ENCODE peak calls at places on chromosomes 13 and 19, in five cellular contexts. One of them, this sample, is unnamed.

GRCh38 chr13:77386880-77387606 is 60.1 kb upstream of the MYCBP2 start:
- DNase-seq in hepatocyte: no peak
- DNase-seq in stomach: no peak
- DNase-seq in cardiac muscle cell: no peak
- DNase-seq in right lobe of liver: no peak
- DNase-seq in this sample: peak

GRCh38 chr19:8377598-8377997 is 12.6 kb upstream of the RAB11B start:
- DNase-seq in hepatocyte: no peak
- DNase-seq in stomach: no peak
- DNase-seq in cardiac muscle cell: no peak
- DNase-seq in right lobe of liver: no peak
- DNase-seq in this sample: no peak

GRCh38 chr13:51501096-51501495 is 48.3 kb upstream of the INTS6 start:
- DNase-seq in hepatocyte: no peak
- DNase-seq in stomach: no peak
- DNase-seq in cardiac muscle cell: no peak
- DNase-seq in right lobe of liver: no peak
- DNase-seq in this sample: no peak

GRCh38 chr19:49355890-49356289 is 6.3 kb downstream of the TEAD2 start:
- DNase-seq in hepatocyte: no peak
- DNase-seq in stomach: no peak
- DNase-seq in cardiac muscle cell: no peak
- DNase-seq in right lobe of liver: no peak
- DNase-seq in this sample: peak

GRCh38 chr19:11100064-11100463 is 10.8 kb downstream of the LDLR start:
- DNase-seq in hepatocyte: no peak
- DNase-seq in stomach: no peak
- DNase-seq in cardiac muscle cell: no peak
- DNase-seq in right lobe of liver: no peak
- DNase-seq in this sample: no peak

GRCh38 chr19:45729774-45730388 is 815 bp downstream of the FBXO46 start:
- DNase-seq in hepatocyte: peak
- DNase-seq in stomach: no peak
- DNase-seq in cardiac muscle cell: no peak
- DNase-seq in right lobe of liver: no peak
- DNase-seq in this sample: no peak

GRCh38 chr13:45411226-45411625 is 6.9 kb downstream of the SLC25A30 start:
- DNase-seq in hepatocyte: no peak
- DNase-seq in stomach: no peak
- DNase-seq in cardiac muscle cell: no peak
- DNase-seq in right lobe of liver: no peak
- DNase-seq in this sample: no peak

GRCh38 chr19:2055871-2056809 is 5.1 kb upstream of the MKNK2 start:
- DNase-seq in hepatocyte: peak
- DNase-seq in stomach: no peak
- DNase-seq in cardiac muscle cell: no peak
- DNase-seq in right lobe of liver: peak
- DNase-seq in this sample: peak

GRCh38 chr13:109725995-109726637 is 60.3 kb downstream of the IRS2 start:
- DNase-seq in hepatocyte: no peak
- DNase-seq in stomach: no peak
- DNase-seq in cardiac muscle cell: no peak
- DNase-seq in right lobe of liver: no peak
- DNase-seq in this sample: no peak

GRCh38 chr13:59203855-59204254 is 959.9 kb downstream of the DIAPH3 start:
- DNase-seq in hepatocyte: no peak
- DNase-seq in stomach: no peak
- DNase-seq in cardiac muscle cell: no peak
- DNase-seq in right lobe of liver: no peak
- DNase-seq in this sample: peak

GRCh38 chr13:50531917-50532899 is 311.3 kb downstream of the DLEU7 start:
- DNase-seq in hepatocyte: peak
- DNase-seq in stomach: no peak
- DNase-seq in cardiac muscle cell: no peak
- DNase-seq in right lobe of liver: no peak
- DNase-seq in this sample: peak

GRCh38 chr19:29076161-29076560 is 136.8 kb downstream of the UQCRFS1 start:
- DNase-seq in hepatocyte: no peak
- DNase-seq in stomach: no peak
- DNase-seq in cardiac muscle cell: no peak
- DNase-seq in right lobe of liver: no peak
- DNase-seq in this sample: no peak

GRCh38 chr13:22800726-22801401 is 379.9 kb upstream of the SGCG start:
- DNase-seq in hepatocyte: no peak
- DNase-seq in stomach: no peak
- DNase-seq in cardiac muscle cell: no peak
- DNase-seq in right lobe of liver: no peak
- DNase-seq in this sample: peak

GRCh38 chr19:1302534-1303239 is 17.0 kb downstream of the EFNA2 start:
- DNase-seq in hepatocyte: no peak
- DNase-seq in stomach: no peak
- DNase-seq in cardiac muscle cell: no peak
- DNase-seq in right lobe of liver: no peak
- DNase-seq in this sample: no peak

GRCh38 chr13:50699874-50700663 is 143.4 kb downstream of the DLEU7 start:
- DNase-seq in hepatocyte: no peak
- DNase-seq in stomach: no peak
- DNase-seq in cardiac muscle cell: no peak
- DNase-seq in right lobe of liver: no peak
- DNase-seq in this sample: no peak

GRCh38 chr13:113105032-113105993 is at the start of gene F7:
- DNase-seq in hepatocyte: peak
- DNase-seq in stomach: no peak
- DNase-seq in cardiac muscle cell: no peak
- DNase-seq in right lobe of liver: peak
- DNase-seq in this sample: no peak

GRCh38 chr13:20161275-20161950 is 561 bp upstream of the GJA3 start:
- DNase-seq in hepatocyte: peak
- DNase-seq in stomach: no peak
- DNase-seq in cardiac muscle cell: peak
- DNase-seq in right lobe of liver: no peak
- DNase-seq in this sample: no peak

GRCh38 chr13:76570485-76570884 is 315.7 kb downstream of the KCTD12 start:
- DNase-seq in hepatocyte: no peak
- DNase-seq in stomach: no peak
- DNase-seq in cardiac muscle cell: no peak
- DNase-seq in right lobe of liver: no peak
- DNase-seq in this sample: no peak

GRCh38 chr13:90675129-90675528 is 672.4 kb upstream of the MIR17HG start:
- DNase-seq in hepatocyte: no peak
- DNase-seq in stomach: no peak
- DNase-seq in cardiac muscle cell: peak
- DNase-seq in right lobe of liver: no peak
- DNase-seq in this sample: no peak

GRCh38 chr19:15864824-15865223 is 33.0 kb downstream of the CYP4F2 start:
- DNase-seq in hepatocyte: no peak
- DNase-seq in stomach: no peak
- DNase-seq in cardiac muscle cell: no peak
- DNase-seq in right lobe of liver: no peak
- DNase-seq in this sample: no peak

GRCh38 chr13:103431880-103432279 is 365.7 kb upstream of the SLC10A2 start:
- DNase-seq in hepatocyte: no peak
- DNase-seq in stomach: no peak
- DNase-seq in cardiac muscle cell: no peak
- DNase-seq in right lobe of liver: no peak
- DNase-seq in this sample: no peak

GRCh38 chr13:113052971-113053370 is 52.6 kb upstream of the F7 start:
- DNase-seq in hepatocyte: no peak
- DNase-seq in stomach: no peak
- DNase-seq in cardiac muscle cell: no peak
- DNase-seq in right lobe of liver: no peak
- DNase-seq in this sample: no peak

GRCh38 chr19:30070970-30071632 is 129.1 kb downstream of the URI1 start:
- DNase-seq in hepatocyte: no peak
- DNase-seq in stomach: no peak
- DNase-seq in cardiac muscle cell: no peak
- DNase-seq in right lobe of liver: no peak
- DNase-seq in this sample: no peak

GRCh38 chr19:38004505-38005223 is 97.7 kb downstream of the SIPA1L3 start:
- DNase-seq in hepatocyte: peak
- DNase-seq in stomach: peak
- DNase-seq in cardiac muscle cell: peak
- DNase-seq in right lobe of liver: peak
- DNase-seq in this sample: peak

GRCh38 chr13:106083620-106084350 is 451.7 kb downstream of the EFNB2 start:
- DNase-seq in hepatocyte: peak
- DNase-seq in stomach: peak
- DNase-seq in cardiac muscle cell: peak
- DNase-seq in right lobe of liver: no peak
- DNase-seq in this sample: peak

GRCh38 chr13:72656357-72656756 is 71.1 kb downstream of the MZT1 start:
- DNase-seq in hepatocyte: no peak
- DNase-seq in stomach: no peak
- DNase-seq in cardiac muscle cell: no peak
- DNase-seq in right lobe of liver: no peak
- DNase-seq in this sample: no peak

GRCh38 chr13:72648513-72649065 is 78.8 kb downstream of the MZT1 start:
- DNase-seq in hepatocyte: peak
- DNase-seq in stomach: no peak
- DNase-seq in cardiac muscle cell: peak
- DNase-seq in right lobe of liver: no peak
- DNase-seq in this sample: no peak

GRCh38 chr13:72652681-72653080 is 74.7 kb downstream of the MZT1 start:
- DNase-seq in hepatocyte: no peak
- DNase-seq in stomach: no peak
- DNase-seq in cardiac muscle cell: no peak
- DNase-seq in right lobe of liver: no peak
- DNase-seq in this sample: peak

GRCh38 chr13:72645521-72645920 is 81.9 kb downstream of the MZT1 start:
- DNase-seq in hepatocyte: no peak
- DNase-seq in stomach: no peak
- DNase-seq in cardiac muscle cell: no peak
- DNase-seq in right lobe of liver: no peak
- DNase-seq in this sample: no peak

GRCh38 chr13:72651196-72651595 is 76.2 kb downstream of the MZT1 start:
- DNase-seq in hepatocyte: peak
- DNase-seq in stomach: no peak
- DNase-seq in cardiac muscle cell: peak
- DNase-seq in right lobe of liver: no peak
- DNase-seq in this sample: peak
- TF ChIP-seq CTCF in hepatocyte: peak
- TF ChIP-seq CTCF in stomach: no peak
- TF ChIP-seq CTCF in cardiac muscle cell: no peak
- TF ChIP-seq CTCF in right lobe of liver: peak
- TF ChIP-seq CTCF in this sample: peak

GRCh38 chr13:99196466-99197256 is 4.0 kb upstream of the UBAC2 start:
- DNase-seq in hepatocyte: no peak
- DNase-seq in stomach: no peak
- DNase-seq in cardiac muscle cell: no peak
- DNase-seq in right lobe of liver: no peak
- DNase-seq in this sample: peak
- TF ChIP-seq CTCF in hepatocyte: no peak
- TF ChIP-seq CTCF in stomach: no peak
- TF ChIP-seq CTCF in cardiac muscle cell: peak
- TF ChIP-seq CTCF in right lobe of liver: peak
- TF ChIP-seq CTCF in this sample: no peak

GRCh38 chr19:4037301-4037949 is 29.3 kb downstream of the ZBTB7A start:
- DNase-seq in hepatocyte: no peak
- DNase-seq in stomach: no peak
- DNase-seq in cardiac muscle cell: no peak
- DNase-seq in right lobe of liver: no peak
- DNase-seq in this sample: no peak

GRCh38 chr19:4035582-4035981 is 28.0 kb downstream of the PIAS4 start:
- DNase-seq in hepatocyte: no peak
- DNase-seq in stomach: no peak
- DNase-seq in cardiac muscle cell: no peak
- DNase-seq in right lobe of liver: no peak
- DNase-seq in this sample: no peak

GRCh38 chr19:4035018-4035566 is 27.6 kb downstream of the PIAS4 start:
- DNase-seq in hepatocyte: no peak
- DNase-seq in stomach: no peak
- DNase-seq in cardiac muscle cell: no peak
- DNase-seq in right lobe of liver: no peak
- DNase-seq in this sample: no peak

GRCh38 chr19:4038057-4038456 is 28.6 kb downstream of the ZBTB7A start:
- DNase-seq in hepatocyte: no peak
- DNase-seq in stomach: no peak
- DNase-seq in cardiac muscle cell: no peak
- DNase-seq in right lobe of liver: no peak
- DNase-seq in this sample: no peak

DNA sequence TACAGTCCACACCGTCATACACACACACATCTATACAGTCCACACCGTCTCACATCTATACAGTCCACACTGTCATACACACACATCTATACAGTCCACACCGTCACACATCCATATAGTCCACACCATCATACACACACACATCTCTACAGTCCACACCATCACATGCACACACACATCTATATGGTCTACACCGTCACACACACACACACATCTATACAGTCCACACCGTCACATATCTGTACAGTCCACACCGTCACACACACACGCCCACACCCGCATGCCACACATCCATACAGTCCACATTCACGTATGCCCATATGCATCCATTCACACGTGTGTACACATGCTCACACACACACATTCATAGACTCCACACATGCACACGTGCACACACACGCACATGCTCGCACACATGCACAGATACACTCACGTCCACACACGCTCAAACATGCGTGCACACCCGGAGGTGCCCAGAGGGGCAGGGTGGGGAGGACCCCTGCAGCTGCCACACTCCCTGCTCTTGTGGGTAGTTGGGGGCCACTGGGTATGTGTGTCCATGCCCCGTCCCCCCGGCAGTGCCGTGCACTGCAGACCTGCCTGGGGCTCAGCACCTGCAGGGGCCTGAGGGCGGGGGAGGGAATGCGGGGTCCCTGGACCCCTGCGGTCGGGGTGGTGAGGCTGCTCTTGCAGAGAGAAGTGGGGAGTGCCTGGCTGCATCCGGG is 29.2 kb downstream of the PIAS4 start:
- DNase-seq in hepatocyte: no peak
- DNase-seq in stomach: no peak
- DNase-seq in cardiac muscle cell: no peak
- DNase-seq in right lobe of liver: no peak
- DNase-seq in this sample: no peak
- TF ChIP-seq CTCF in hepatocyte: no peak
- TF ChIP-seq CTCF in stomach: no peak
- TF ChIP-seq CTCF in cardiac muscle cell: no peak
- TF ChIP-seq CTCF in right lobe of liver: no peak
- TF ChIP-seq CTCF in this sample: no peak

GRCh38 chr19:13226983-13227382 is 76.8 kb downstream of the IER2 start:
- DNase-seq in hepatocyte: no peak
- DNase-seq in stomach: no peak
- DNase-seq in cardiac muscle cell: no peak
- DNase-seq in right lobe of liver: no peak
- DNase-seq in this sample: no peak

GRCh38 chr19:13229246-13229645 is 79.0 kb downstream of the IER2 start:
- DNase-seq in hepatocyte: no peak
- DNase-seq in stomach: no peak
- DNase-seq in cardiac muscle cell: no peak
- DNase-seq in right lobe of liver: no peak
- DNase-seq in this sample: no peak

GRCh38 chr19:13225085-13225484 is 74.9 kb downstream of the IER2 start:
- DNase-seq in hepatocyte: no peak
- DNase-seq in stomach: no peak
- DNase-seq in cardiac muscle cell: no peak
- DNase-seq in right lobe of liver: no peak
- DNase-seq in this sample: no peak

GRCh38 chr19:13228561-13228960 is 78.3 kb downstream of the IER2 start:
- DNase-seq in hepatocyte: no peak
- DNase-seq in stomach: no peak
- DNase-seq in cardiac muscle cell: no peak
- DNase-seq in right lobe of liver: no peak
- DNase-seq in this sample: no peak

GRCh38 chr19:13225973-13226865 is 76.0 kb downstream of the IER2 start:
- DNase-seq in hepatocyte: no peak
- DNase-seq in stomach: no peak
- DNase-seq in cardiac muscle cell: no peak
- DNase-seq in right lobe of liver: no peak
- DNase-seq in this sample: no peak
- TF ChIP-seq CTCF in hepatocyte: no peak
- TF ChIP-seq CTCF in stomach: no peak
- TF ChIP-seq CTCF in cardiac muscle cell: no peak
- TF ChIP-seq CTCF in right lobe of liver: no peak
- TF ChIP-seq CTCF in this sample: no peak